ENCODE peak calls at places on chromosomes 4 and X, in nine cellular contexts. K is right atrium auricular region, R is bronchial epithelial cell, Z is A549, G is PC-3, M is right lobe of liver, F is heart right ventricle, P is Peyer's patch, L is GM12878. U is an unnamed sample.

GRCh38 chrX:64230123-64230970 is at the start of gene ASB12:
- DNase-seq in F (peak), Z (no peak), R (no peak), P (no peak), L (no peak), M (no peak), K (no peak), G (no peak), U (no peak)

GRCh38 chrX:2401590-2402360 is 99.0 kb downstream of the DHRSX start:
- DNase-seq in P (no peak), L (no peak), F (peak), R (peak), M (no peak), G (no peak), K (no peak), Z (no peak), U (no peak)

GRCh38 chr4:8762951-8763735 is 108.5 kb downstream of the HMX1 start:
- DNase-seq in P (no peak), K (no peak), Z (no peak), G (no peak), R (no peak), F (no peak), L (no peak), M (no peak), U (peak)

GRCh38 chr4:54063224-54063623 is 1.2 kb downstream of the CHIC2 start:
- DNase-seq in K (no peak), Z (no peak), F (no peak), M (no peak), L (no peak), R (peak), P (no peak), G (peak), U (no peak)

GRCh38 chr4:141102367-141102766 is 30.9 kb downstream of the RNF150 start:
- DNase-seq in R (peak), G (peak), F (no peak), Z (peak), P (no peak), L (no peak), M (no peak), K (no peak), U (no peak)

GRCh38 chr4:118018381-118018780 is 15.9 kb upstream of the NDST3 start:
- DNase-seq in G (no peak), F (no peak), K (no peak), P (no peak), R (peak), L (no peak), M (no peak), Z (no peak), U (no peak)

GRCh38 chr4:106569151-106570029 is 200.8 kb upstream of the GIMD1 start:
- DNase-seq in L (no peak), R (peak), G (peak), P (no peak), K (no peak), M (no peak), Z (no peak), F (no peak), U (no peak)

GRCh38 chrX:72094894-72095293 is 36.8 kb downstream of the RTL5 start:
- DNase-seq in P (peak), K (no peak), F (peak), G (no peak), Z (no peak), L (no peak), R (no peak), M (no peak), U (no peak)

GRCh38 chr4:68599150-68599549 is 23.0 kb upstream of the UGT2B17 start:
- DNase-seq in Z (no peak), G (peak), P (no peak), F (no peak), M (no peak), K (no peak), L (no peak), R (peak), U (no peak)

GRCh38 chr4:107094332-107094731 is 58.2 kb upstream of the DKK2 start:
- DNase-seq in R (peak), L (no peak), G (peak), M (no peak), Z (no peak), K (no peak), F (no peak), P (no peak), U (no peak)

GRCh38 chr4:169621754-169622481 is 1.5 kb downstream of the CLCN3 start:
- DNase-seq in M (no peak), G (peak), R (peak), F (no peak), P (no peak), L (no peak), K (no peak), Z (peak), U (no peak)

GRCh38 chr4:74975848-74976824 is 43.2 kb downstream of the PARM1 start:
- DNase-seq in P (no peak), R (no peak), K (no peak), G (no peak), F (no peak), Z (no peak), L (no peak), M (no peak), U (no peak)

GRCh38 chr4:38563703-38564490 is 100.1 kb upstream of the KLF3 start:
- DNase-seq in L (no peak), P (no peak), M (no peak), F (no peak), Z (no peak), G (peak), K (no peak), R (no peak), U (no peak)

GRCh38 chr4:185592438-185592837 is 57.1 kb upstream of the PDLIM3 start:
- DNase-seq in L (no peak), P (no peak), K (no peak), Z (no peak), F (no peak), G (no peak), R (no peak), M (no peak), U (no peak)

GRCh38 chr4:12137556-12137955 is 708.9 kb upstream of the HS3ST1 start:
- DNase-seq in P (no peak), L (no peak), K (no peak), M (no peak), Z (no peak), R (no peak), F (no peak), G (no peak), U (no peak)
- TF ChIP-seq CTCF in P (no peak), L (no peak), K (no peak), M (no peak), Z (no peak), R (no peak), F (no peak), G (no peak), U (no peak)

GRCh38 chr4:26055855-26056254 is 141.8 kb downstream of the SMIM20 start:
- DNase-seq in R (no peak), L (no peak), F (no peak), M (no peak), Z (no peak), K (no peak), G (peak), P (no peak), U (no peak)
- TF ChIP-seq CTCF in R (peak), L (no peak), F (no peak), M (no peak), Z (no peak), K (no peak), G (peak), P (no peak), U (no peak)

GRCh38 chrX:19677121-19677520 is 161.8 kb upstream of the MAP3K15 start:
- DNase-seq in G (peak), K (no peak), F (no peak), M (no peak), R (peak), P (no peak), Z (no peak), L (no peak), U (no peak)
- TF ChIP-seq CTCF in G (no peak), K (no peak), F (no peak), M (no peak), R (no peak), P (no peak), Z (no peak), L (no peak), U (no peak)

DNA sequence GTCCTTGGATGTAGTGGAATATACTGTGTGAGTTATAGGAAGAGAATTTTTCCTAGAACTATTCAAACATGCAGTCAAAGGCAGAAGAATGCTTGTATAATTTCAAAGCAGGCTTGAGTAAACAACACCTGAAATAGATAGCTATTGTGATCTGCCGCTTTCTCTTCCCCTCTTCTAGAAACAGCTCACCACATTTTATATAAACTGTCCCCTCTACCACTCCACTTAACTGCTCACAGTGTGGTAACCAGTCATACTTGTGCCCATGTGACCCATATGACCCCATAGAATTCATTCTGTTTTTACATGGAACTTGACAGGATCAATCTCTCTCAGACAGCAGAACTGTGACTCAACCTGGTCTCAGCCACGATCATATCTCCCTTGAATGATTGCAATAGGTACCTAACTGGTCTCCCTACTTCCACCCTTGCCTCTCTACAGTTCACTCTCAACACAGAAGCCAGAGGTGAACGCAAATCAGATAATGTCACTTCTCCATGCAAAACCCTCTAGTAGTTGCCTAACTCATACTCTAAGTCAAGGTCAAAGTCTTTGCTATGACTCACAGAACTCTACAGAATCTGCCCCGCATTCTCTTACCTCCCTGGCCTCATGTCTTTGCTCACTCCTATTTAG is 85.6 kb upstream of the EFHC2 start:
- DNase-seq in G (peak), P (no peak), Z (peak), M (no peak), F (no peak), L (no peak), K (no peak), R (peak), U (no peak)
- TF ChIP-seq CTCF in G (no peak), P (no peak), Z (no peak), M (no peak), F (no peak), L (no peak), K (no peak), R (no peak), U (no peak)

GRCh38 chr4:151173751-151174325 is 74.4 kb downstream of the RPS3A start:
- DNase-seq in P (peak), Z (no peak), M (no peak), R (no peak), L (no peak), F (peak), G (no peak), K (no peak), U (no peak)
- TF ChIP-seq CTCF in P (no peak), Z (no peak), M (no peak), R (no peak), L (no peak), F (no peak), G (no peak), K (no peak), U (no peak)